ENCODE peak calls at places on chromosomes 13 and 19, in eight cellular contexts. Y is NAMALWA; O is substantia nigra; R is COLO829; U is NCI-H460; Z is colonic mucosa; I is stimulated activated CD4-positive, alpha-beta T cell treated with anti-CD3 and anti-CD28 coated beads, Interleukin-1b, Interleukin-23, amount 100 ng/mL, for 4 hours; H is fibroblast of villous mesenchyme. W is an unnamed sample.

GRCh38 chr13:109738298-109738746 is 48.1 kb downstream of the IRS2 start:
- DNase-seq in H (no peak), I (no peak), Y (no peak), Z (no peak), O (peak), R (no peak), U (no peak), W (no peak)

GRCh38 chr13:98507060-98507797 is 69.7 kb downstream of the STK24 start:
- DNase-seq in U (no peak), Y (no peak), I (no peak), H (peak), R (no peak), Z (peak), O (no peak), W (peak)

GRCh38 chr13:43514326-43514725 is 272.4 kb downstream of the ENOX1 start:
- DNase-seq in H (no peak), Y (no peak), I (no peak), O (no peak), R (no peak), Z (no peak), U (no peak), W (no peak)

GRCh38 chr19:42323852-42324654 is 1.4 kb upstream of the MEGF8 start:
- DNase-seq in U (no peak), Z (no peak), O (no peak), Y (peak), R (no peak), H (no peak), I (no peak), W (no peak)

GRCh38 chr13:43880930-43881329 is 1.2 kb downstream of the LACC1 start:
- DNase-seq in U (no peak), O (no peak), Y (peak), R (no peak), H (no peak), Z (no peak), I (no peak), W (no peak)

GRCh38 chr13:41199526-41199925 is 5.2 kb upstream of the KBTBD7 start:
- DNase-seq in I (no peak), H (no peak), O (no peak), Y (peak), R (no peak), Z (no peak), U (no peak), W (no peak)

GRCh38 chr13:96426160-96426559 is 336.3 kb downstream of the HS6ST3 start:
- DNase-seq in H (no peak), Z (no peak), U (no peak), O (no peak), R (no peak), I (no peak), Y (no peak), W (no peak)

GRCh38 chr13:104105418-104106355 is 1039.5 kb upstream of the SLC10A2 start:
- DNase-seq in R (no peak), O (no peak), Z (no peak), U (no peak), H (peak), I (no peak), Y (no peak), W (no peak)

GRCh38 chr19:11125994-11126685 is 29.4 kb downstream of the SPC24 start:
- DNase-seq in R (peak), U (peak), Z (peak), I (peak), H (peak), O (peak), Y (peak), W (peak)

GRCh38 chr19:31963741-31964140 is 381.7 kb upstream of the ZNF507 start:
- DNase-seq in H (no peak), O (no peak), Z (no peak), I (no peak), Y (no peak), R (no peak), U (no peak), W (no peak)

GRCh38 chr19:4097501-4097900 is 26.4 kb downstream of the MAP2K2 start:
- DNase-seq in Y (no peak), I (no peak), U (no peak), R (no peak), H (no peak), O (no peak), Z (no peak), W (no peak)

GRCh38 chr13:75544681-75545333 is 4.8 kb upstream of the UCHL3 start:
- DNase-seq in H (peak), R (no peak), Y (no peak), Z (no peak), O (no peak), U (no peak), I (no peak), W (no peak)

GRCh38 chr13:108733141-108733540 is 103.7 kb downstream of the MYO16 start:
- DNase-seq in Z (no peak), R (peak), O (no peak), Y (no peak), U (no peak), H (no peak), I (no peak), W (peak)

GRCh38 chr19:16566161-16566560 is 6.1 kb downstream of the SLC35E1 start:
- DNase-seq in I (no peak), Z (peak), H (no peak), R (no peak), O (no peak), Y (no peak), U (no peak), W (no peak)